ENCODE peak calls at places on chromosomes 3 and 15, in four cellular contexts. One of them, this sample, is unnamed.

GRCh38 chr3:33915796-33916589 is 117.6 kb downstream of the PDCD6IP start:
- DNase-seq in mucosa of descending colon: no peak
- DNase-seq in GM23338: peak; percentile 47
- DNase-seq in bronchial epithelial cell: peak; percentile 60
- DNase-seq in this sample: no peak

GRCh38 chr15:60594071-60594470 is 115.1 kb upstream of the ICE2 start:
- DNase-seq in mucosa of descending colon: no peak
- DNase-seq in GM23338: no peak
- DNase-seq in bronchial epithelial cell: peak; percentile 51
- DNase-seq in this sample: no peak

GRCh38 chr3:98599647-98600411 is 6.4 kb upstream of the CPOX start:
- DNase-seq in mucosa of descending colon: no peak
- DNase-seq in GM23338: no peak
- DNase-seq in bronchial epithelial cell: no peak
- DNase-seq in this sample: no peak

GRCh38 chr3:117059054-117059989 is 349.7 kb downstream of the TUSC7 start:
- DNase-seq in mucosa of descending colon: no peak
- DNase-seq in GM23338: peak; percentile 85
- DNase-seq in bronchial epithelial cell: peak; percentile 54
- DNase-seq in this sample: no peak

GRCh38 chr3:172717493-172718088 is 6.7 kb upstream of the NCEH1 start:
- DNase-seq in mucosa of descending colon: no peak
- DNase-seq in GM23338: no peak
- DNase-seq in bronchial epithelial cell: peak; percentile 23
- DNase-seq in this sample: no peak

GRCh38 chr3:152657002-152657400 is 177.9 kb upstream of the P2RY1 start:
- DNase-seq in mucosa of descending colon: no peak
- DNase-seq in GM23338: peak; percentile 84
- DNase-seq in bronchial epithelial cell: no peak
- DNase-seq in this sample: no peak

GRCh38 chr3:187019542-187020072 is 89.3 kb downstream of the ST6GAL1 start:
- DNase-seq in mucosa of descending colon: no peak
- DNase-seq in GM23338: peak; percentile 34
- DNase-seq in bronchial epithelial cell: no peak
- DNase-seq in this sample: no peak

GRCh38 chr3:106837616-106838015 is 539.6 kb upstream of the CCDC54 start:
- DNase-seq in mucosa of descending colon: no peak
- DNase-seq in GM23338: no peak
- DNase-seq in bronchial epithelial cell: no peak
- DNase-seq in this sample: no peak

GRCh38 chr15:39250460-39251186 is 330.3 kb upstream of the THBS1 start:
- DNase-seq in mucosa of descending colon: no peak
- DNase-seq in GM23338: no peak
- DNase-seq in bronchial epithelial cell: no peak
- DNase-seq in this sample: no peak

GRCh38 chr3:37945803-37946530 is 44.6 kb upstream of the VILL start:
- DNase-seq in mucosa of descending colon: no peak
- DNase-seq in GM23338: no peak
- DNase-seq in bronchial epithelial cell: peak; percentile 100
- DNase-seq in this sample: no peak

GRCh38 chr3:126340943-126341754 is 16.1 kb downstream of the KLF15 start:
- DNase-seq in mucosa of descending colon: no peak
- DNase-seq in GM23338: no peak
- DNase-seq in bronchial epithelial cell: no peak
- DNase-seq in this sample: no peak

GRCh38 chr15:95446854-95447253 is 883.6 kb upstream of the NR2F2 start:
- DNase-seq in mucosa of descending colon: no peak
- DNase-seq in GM23338: no peak
- DNase-seq in bronchial epithelial cell: no peak
- DNase-seq in this sample: no peak

GRCh38 chr3:51642462-51642861 is 28.6 kb upstream of the TEX264 start:
- DNase-seq in mucosa of descending colon: no peak
- DNase-seq in GM23338: peak; percentile 18
- DNase-seq in bronchial epithelial cell: no peak
- DNase-seq in this sample: no peak
- TF ChIP-seq CTCF in mucosa of descending colon: no peak
- TF ChIP-seq CTCF in GM23338: peak; percentile 45
- TF ChIP-seq CTCF in bronchial epithelial cell: peak; percentile 15
- TF ChIP-seq CTCF in this sample: no peak

DNA sequence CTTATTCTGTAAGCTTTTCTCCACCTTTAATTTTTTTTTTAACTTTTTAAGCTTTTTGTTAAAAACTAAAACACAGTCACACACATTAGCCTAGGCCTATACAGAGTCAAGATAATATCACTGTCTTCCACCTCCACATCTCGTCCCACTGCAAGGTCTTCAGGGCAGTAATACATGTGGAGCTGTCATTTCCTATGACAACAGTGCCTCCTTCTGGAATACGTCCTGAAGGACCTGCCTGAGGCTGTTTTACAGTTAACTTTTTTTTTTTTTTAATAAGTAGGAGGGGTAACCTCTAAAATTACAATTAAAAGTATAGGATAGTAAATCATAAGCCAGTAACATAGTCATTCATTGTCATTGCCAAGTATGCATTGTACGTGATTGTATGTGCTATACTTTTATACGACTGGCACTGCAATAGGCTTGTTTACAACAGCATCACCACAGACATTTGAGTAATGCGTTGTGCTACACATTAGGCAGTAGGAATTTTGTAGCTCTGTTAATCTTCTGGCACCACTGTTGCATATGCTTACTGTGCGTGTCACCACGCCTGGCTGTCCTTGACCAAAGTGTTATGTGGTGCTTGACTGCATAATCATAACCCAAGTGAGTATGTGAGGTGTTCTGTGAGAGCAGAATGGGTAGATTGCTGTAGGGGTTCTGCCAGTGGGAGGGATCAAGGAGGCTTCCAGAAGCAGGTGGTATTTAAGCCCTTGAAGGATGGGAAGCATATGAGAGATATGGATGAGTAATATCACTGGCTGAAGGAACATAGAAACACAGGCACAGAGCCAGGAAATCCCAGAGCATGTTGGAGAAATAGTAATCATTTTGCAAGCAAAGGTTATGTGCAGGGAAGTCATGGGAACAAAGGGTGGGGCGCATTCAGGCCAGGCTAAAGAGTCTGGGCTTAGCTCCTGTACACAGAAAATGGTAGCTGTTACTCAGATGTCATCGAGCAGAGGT is 18.3 kb downstream of the FBXO22 start:
- DNase-seq in mucosa of descending colon: peak; percentile 40
- DNase-seq in GM23338: peak; percentile 78
- DNase-seq in bronchial epithelial cell: peak; percentile 93
- DNase-seq in this sample: no peak
- TF ChIP-seq CTCF in mucosa of descending colon: peak; percentile 23
- TF ChIP-seq CTCF in GM23338: peak; percentile 80
- TF ChIP-seq CTCF in bronchial epithelial cell: peak; percentile 30
- TF ChIP-seq CTCF in this sample: no peak

GRCh38 chr3:89947357-89947954 is 840.0 kb downstream of the EPHA3 start:
- DNase-seq in mucosa of descending colon: peak; percentile 42
- DNase-seq in GM23338: no peak
- DNase-seq in bronchial epithelial cell: no peak
- DNase-seq in this sample: no peak
- TF ChIP-seq CTCF in mucosa of descending colon: no peak
- TF ChIP-seq CTCF in GM23338: peak; percentile 50
- TF ChIP-seq CTCF in bronchial epithelial cell: no peak
- TF ChIP-seq CTCF in this sample: no peak

DNA sequence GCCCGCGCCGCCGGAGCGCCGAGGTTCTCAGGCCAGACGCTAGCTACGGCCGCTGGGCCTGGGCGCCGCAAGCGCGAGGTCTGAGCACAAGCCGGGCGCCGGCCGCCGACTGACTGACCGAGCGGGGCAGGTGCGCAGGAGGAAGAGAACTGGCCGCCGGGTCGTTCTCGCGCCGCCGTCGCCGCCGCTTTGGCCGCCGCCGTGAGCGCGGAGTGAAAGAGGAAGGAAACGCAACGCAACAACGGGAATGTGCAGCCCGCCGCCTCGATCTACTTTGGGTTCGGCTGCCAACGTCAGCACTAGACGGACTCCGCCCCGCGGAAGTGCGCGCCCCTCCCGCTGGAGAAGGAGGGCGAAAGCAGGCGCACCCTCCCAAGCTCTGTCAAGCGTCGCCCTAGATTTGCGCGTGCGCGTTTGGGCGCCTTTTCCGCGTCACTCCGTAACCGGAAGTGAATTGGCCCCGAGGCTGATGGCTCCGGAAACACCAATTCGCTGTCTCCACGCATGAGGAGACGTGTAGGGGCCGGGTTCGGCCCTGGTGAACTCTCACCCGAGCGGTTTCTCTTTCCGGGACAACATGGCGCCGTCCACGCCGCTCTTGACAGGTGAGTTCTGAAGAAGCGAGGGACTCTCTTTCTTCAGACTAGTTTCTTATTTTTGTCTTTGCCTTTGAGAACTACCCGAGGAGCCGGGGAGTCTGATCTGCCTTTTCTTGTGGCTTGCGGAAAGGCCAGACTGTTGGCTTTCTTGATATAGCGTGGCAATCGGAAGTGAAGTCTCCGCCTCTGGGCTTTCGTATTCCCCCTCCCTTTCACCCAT is at the start of the genes EIF2A and SERP1:
- DNase-seq in mucosa of descending colon: peak; percentile 99
- DNase-seq in GM23338: peak; percentile 99
- DNase-seq in bronchial epithelial cell: peak; percentile 98
- DNase-seq in this sample: peak; percentile 88
- TF ChIP-seq CTCF in mucosa of descending colon: no peak
- TF ChIP-seq CTCF in GM23338: no peak
- TF ChIP-seq CTCF in bronchial epithelial cell: no peak
- TF ChIP-seq CTCF in this sample: no peak

DNA sequence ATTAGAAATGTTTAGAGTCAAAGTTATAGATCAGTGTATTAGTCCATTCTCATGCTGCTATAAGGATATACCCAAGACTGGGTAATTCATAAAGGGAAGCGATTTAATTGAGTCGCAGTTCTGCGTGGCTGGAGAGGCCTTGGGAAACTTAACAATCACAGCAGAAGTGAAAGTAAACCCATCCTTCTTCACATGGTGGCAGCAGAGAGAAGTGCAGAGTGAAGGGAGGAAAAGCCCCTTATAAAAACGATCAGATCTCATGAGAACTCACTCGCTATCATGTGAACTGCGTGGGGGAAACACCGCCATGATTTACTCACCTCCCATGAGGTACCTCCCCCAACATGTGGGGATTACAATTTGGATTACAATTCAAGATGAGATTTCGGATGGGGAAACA is 871.5 kb downstream of the DIPK2A start:
- DNase-seq in mucosa of descending colon: no peak
- DNase-seq in GM23338: peak; percentile 52
- DNase-seq in bronchial epithelial cell: no peak
- DNase-seq in this sample: no peak
- TF ChIP-seq CTCF in mucosa of descending colon: no peak
- TF ChIP-seq CTCF in GM23338: peak; percentile 63
- TF ChIP-seq CTCF in bronchial epithelial cell: no peak
- TF ChIP-seq CTCF in this sample: no peak

GRCh38 chr15:101725073-101725472 is 800 bp upstream of the TARS3 start:
- DNase-seq in mucosa of descending colon: no peak
- DNase-seq in GM23338: no peak
- DNase-seq in bronchial epithelial cell: no peak
- DNase-seq in this sample: no peak

GRCh38 chr15:101724675-101725005 is 367 bp upstream of the TARS3 start:
- DNase-seq in mucosa of descending colon: no peak
- DNase-seq in GM23338: no peak
- DNase-seq in bronchial epithelial cell: no peak
- DNase-seq in this sample: no peak

GRCh38 chr15:101727186-101727585 is 2.9 kb upstream of the TARS3 start:
- DNase-seq in mucosa of descending colon: no peak
- DNase-seq in GM23338: no peak
- DNase-seq in bronchial epithelial cell: no peak
- DNase-seq in this sample: no peak

GRCh38 chr15:101723161-101723873 is 956 bp downstream of the TARS3 start:
- DNase-seq in mucosa of descending colon: peak; percentile 27
- DNase-seq in GM23338: no peak
- DNase-seq in bronchial epithelial cell: peak; percentile 18
- DNase-seq in this sample: no peak

GRCh38 chr15:101723874-101724674 is at the start of gene TARS3:
- DNase-seq in mucosa of descending colon: peak; percentile 99
- DNase-seq in GM23338: peak; percentile 93
- DNase-seq in bronchial epithelial cell: peak; percentile 71
- DNase-seq in this sample: peak; percentile 78
- TF ChIP-seq CTCF in mucosa of descending colon: no peak
- TF ChIP-seq CTCF in GM23338: peak; percentile 21
- TF ChIP-seq CTCF in bronchial epithelial cell: peak; percentile 27
- TF ChIP-seq CTCF in this sample: no peak

GRCh38 chr15:79180318-79180717 is 89.7 kb upstream of the RASGRF1 start:
- DNase-seq in mucosa of descending colon: no peak
- DNase-seq in GM23338: no peak
- DNase-seq in bronchial epithelial cell: no peak
- DNase-seq in this sample: no peak

GRCh38 chr15:79186616-79187015 is 95.9 kb upstream of the ANKRD34C start:
- DNase-seq in mucosa of descending colon: no peak
- DNase-seq in GM23338: no peak
- DNase-seq in bronchial epithelial cell: no peak
- DNase-seq in this sample: no peak

GRCh38 chr15:79184465-79184892 is 93.9 kb upstream of the RASGRF1 start:
- DNase-seq in mucosa of descending colon: peak; percentile 63
- DNase-seq in GM23338: peak; percentile 89
- DNase-seq in bronchial epithelial cell: peak; percentile 37
- DNase-seq in this sample: peak; percentile 90

GRCh38 chr15:79179597-79179996 is 89.0 kb upstream of the RASGRF1 start:
- DNase-seq in mucosa of descending colon: no peak
- DNase-seq in GM23338: no peak
- DNase-seq in bronchial epithelial cell: no peak
- DNase-seq in this sample: no peak

GRCh38 chr15:79185199-79185598 is 94.6 kb upstream of the RASGRF1 start:
- DNase-seq in mucosa of descending colon: no peak
- DNase-seq in GM23338: peak; percentile 65
- DNase-seq in bronchial epithelial cell: no peak
- DNase-seq in this sample: no peak
- TF ChIP-seq CTCF in mucosa of descending colon: no peak
- TF ChIP-seq CTCF in GM23338: peak; percentile 73
- TF ChIP-seq CTCF in bronchial epithelial cell: peak; percentile 43
- TF ChIP-seq CTCF in this sample: no peak

This sample was measured in omental fat pad.